ENCODE peak calls at places on chromosomes 1 and 21, in seven cellular contexts. Z is AG04450, P is progenitor cell of endocrine pancreas, Y is IMR-90, K is right lobe of liver, I is AG10803, H is sigmoid colon. X is an unnamed sample.

GRCh38 chr1:79193211-79194079 is 186.9 kb upstream of the ADGRL4 start:
- DNase-seq in Z (no peak), P (no peak), Y (peak), K (no peak), I (peak), H (no peak), X (no peak)

GRCh38 chr1:245332513-245332912 is 177.7 kb downstream of the KIF26B start:
- DNase-seq in Z (no peak), P (no peak), Y (peak), K (no peak), I (no peak), H (no peak), X (no peak)

GRCh38 chr1:202161151-202162048 is 998 bp upstream of the PTPN7 start:
- DNase-seq in Z (no peak), P (no peak), Y (no peak), K (no peak), I (no peak), H (no peak), X (no peak)

GRCh38 chr1:182602945-182603645 is 1.1 kb downstream of the RGS16 start:
- DNase-seq in Z (no peak), P (no peak), Y (no peak), K (no peak), I (peak), H (no peak), X (no peak)

GRCh38 chr21:38475519-38475918 is 22.8 kb downstream of the ERG start:
- DNase-seq in Z (no peak), P (no peak), Y (no peak), K (no peak), I (no peak), H (no peak), X (no peak)

GRCh38 chr21:15063081-15063820 is 1.5 kb downstream of the NRIP1 start:
- DNase-seq in Z (no peak), P (no peak), Y (peak), K (no peak), I (no peak), H (no peak), X (no peak)

GRCh38 chr1:214500349-214501055 is 50.9 kb downstream of the PTPN14 start:
- DNase-seq in Z (no peak), P (no peak), Y (peak), K (no peak), I (peak), H (no peak), X (no peak)

GRCh38 chr1:93845554-93846150 is 33.4 kb downstream of the DNTTIP2 start:
- DNase-seq in Z (peak), P (no peak), Y (peak), K (no peak), I (peak), H (no peak), X (peak)

GRCh38 chr1:150472606-150473200 is 14.5 kb upstream of the TARS2 start:
- DNase-seq in Z (no peak), P (no peak), Y (no peak), K (no peak), I (no peak), H (no peak), X (no peak)

GRCh38 chr1:111989531-111990025 is at the start of gene KCND3:
- DNase-seq in Z (no peak), P (no peak), Y (peak), K (peak), I (peak), H (no peak), X (peak)

GRCh38 chr1:76687324-76688018 is 179.8 kb upstream of the ST6GALNAC5 start:
- DNase-seq in Z (no peak), P (no peak), Y (no peak), K (no peak), I (no peak), H (no peak), X (no peak)

GRCh38 chr1:18297896-18298648 is 182.7 kb upstream of the KLHDC7A start:
- DNase-seq in Z (no peak), P (no peak), Y (no peak), K (no peak), I (no peak), H (no peak), X (no peak)

GRCh38 chr1:31588751-31589515 is 12.6 kb downstream of the TINAGL1 start:
- DNase-seq in Z (no peak), P (no peak), Y (no peak), K (no peak), I (no peak), H (peak), X (no peak)

GRCh38 chr1:45892068-45892785 is 88.8 kb downstream of the MAST2 start:
- DNase-seq in Z (peak), P (no peak), Y (peak), K (no peak), I (peak), H (no peak), X (no peak)

GRCh38 chr1:79197421-79197820 is 190.9 kb upstream of the ADGRL4 start:
- DNase-seq in Z (no peak), P (no peak), Y (peak), K (no peak), I (peak), H (no peak), X (no peak)

GRCh38 chr1:97123717-97124446 is 402.3 kb downstream of the PTBP2 start:
- DNase-seq in Z (no peak), P (no peak), Y (no peak), K (no peak), I (peak), H (no peak), X (no peak)

GRCh38 chr1:3817138-3817740 is 20.9 kb upstream of the LRRC47 start:
- DNase-seq in Z (no peak), P (no peak), Y (no peak), K (no peak), I (no peak), H (peak), X (no peak)

GRCh38 chr1:154773551-154773950 is 96.5 kb downstream of the KCNN3 start:
- DNase-seq in Z (no peak), P (no peak), Y (no peak), K (no peak), I (no peak), H (peak), X (no peak)

GRCh38 chr1:70290248-70290647 is 64.3 kb downstream of the ANKRD13C start:
- DNase-seq in Z (peak), P (no peak), Y (peak), K (no peak), I (no peak), H (no peak), X (no peak)

GRCh38 chr1:41620365-41621169 is 136.1 kb upstream of the EDN2 start:
- DNase-seq in Z (no peak), P (no peak), Y (no peak), K (no peak), I (no peak), H (peak), X (no peak)
- TF ChIP-seq CTCF in Z (no peak), P (no peak), Y (no peak), K (no peak), I (no peak), H (no peak), X (no peak)

DNA sequence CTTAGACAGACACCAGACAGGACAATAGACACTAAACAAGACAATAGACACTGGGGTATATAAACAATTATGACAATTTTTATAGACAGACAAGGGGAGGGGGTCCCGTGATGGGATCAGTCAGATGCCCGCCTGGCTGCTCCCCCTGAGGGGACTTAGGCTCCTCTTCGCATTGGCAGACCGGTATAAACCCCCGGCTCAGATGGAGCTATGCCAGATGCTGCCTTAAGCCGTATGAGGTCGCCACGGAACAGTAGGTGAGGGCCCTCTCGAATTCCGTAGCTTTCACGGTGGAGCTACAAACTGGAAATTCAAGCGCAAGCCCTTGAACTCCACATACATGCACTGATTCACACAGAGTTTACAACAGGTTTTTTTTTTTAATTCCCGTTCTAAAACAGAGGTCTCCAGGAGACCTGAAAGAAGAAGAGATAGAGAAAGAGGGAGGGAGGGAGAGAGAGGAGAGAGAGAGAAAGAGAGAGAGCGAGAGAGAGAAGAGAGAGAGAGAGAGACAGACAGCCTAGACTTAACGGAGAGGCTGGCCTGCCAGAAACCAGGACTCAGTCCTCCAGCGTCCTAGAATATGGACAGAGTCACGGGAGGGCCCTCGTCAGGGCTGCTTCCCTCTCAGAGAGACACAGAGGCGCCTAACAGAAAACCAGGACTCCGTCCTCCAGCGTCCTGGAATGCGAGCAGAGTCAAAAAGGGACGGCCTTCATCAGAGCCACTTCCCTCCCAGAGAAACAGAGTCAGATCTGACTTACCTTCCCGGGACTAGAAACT is 24.4 kb upstream of the TMEM54 start:
- DNase-seq in Z (no peak), P (no peak), Y (no peak), K (no peak), I (no peak), H (no peak), X (peak)
- TF ChIP-seq CTCF in Z (no peak), P (no peak), Y (no peak), K (no peak), I (no peak), H (no peak), X (no peak)

DNA sequence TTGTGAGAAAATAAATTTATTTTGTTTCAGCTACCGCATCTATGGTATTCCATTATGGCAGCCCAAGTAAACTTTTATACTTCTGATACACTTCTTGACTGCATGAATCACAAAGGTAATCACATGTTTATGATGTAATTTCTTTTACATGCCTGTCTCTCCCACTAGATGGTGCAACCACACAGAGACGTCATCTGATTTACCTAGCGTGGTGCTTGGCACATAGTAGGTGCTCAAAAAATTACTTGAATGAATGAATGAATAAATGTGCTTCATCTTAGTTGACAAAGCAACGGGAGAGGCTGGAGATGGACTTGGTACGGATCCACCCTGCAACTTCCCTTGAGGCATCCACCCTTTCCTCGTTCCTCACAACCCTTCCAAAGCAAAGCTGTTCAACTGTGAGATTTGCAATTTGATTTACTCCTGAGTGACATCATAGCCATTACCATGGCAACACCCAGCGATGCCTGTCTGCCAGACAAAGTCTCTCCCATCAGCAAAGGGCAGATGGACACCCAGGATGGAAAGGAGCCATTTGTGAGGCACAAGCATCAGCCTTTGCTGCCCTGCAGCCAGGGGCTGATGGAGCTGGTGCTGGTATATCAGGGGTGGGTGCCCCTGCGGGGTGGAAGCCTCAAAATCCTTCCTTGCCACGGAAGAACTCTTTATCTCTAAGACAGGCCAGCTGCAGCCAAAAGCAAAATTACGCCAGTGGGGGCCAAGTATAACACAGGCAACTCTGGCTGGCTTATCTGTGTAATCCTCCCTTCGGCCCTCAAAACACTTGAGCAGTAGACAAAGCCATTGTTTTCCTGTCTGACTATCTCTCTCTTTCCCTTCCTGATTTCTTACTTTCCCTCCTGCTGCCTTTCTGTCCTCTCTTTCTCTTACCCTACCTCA is 18.9 kb upstream of the VWA5B1 start:
- DNase-seq in Z (no peak), P (no peak), Y (no peak), K (no peak), I (no peak), H (no peak), X (no peak)
- TF ChIP-seq CTCF in Z (no peak), P (no peak), Y (no peak), K (no peak), I (no peak), H (no peak), X (no peak)

DNA sequence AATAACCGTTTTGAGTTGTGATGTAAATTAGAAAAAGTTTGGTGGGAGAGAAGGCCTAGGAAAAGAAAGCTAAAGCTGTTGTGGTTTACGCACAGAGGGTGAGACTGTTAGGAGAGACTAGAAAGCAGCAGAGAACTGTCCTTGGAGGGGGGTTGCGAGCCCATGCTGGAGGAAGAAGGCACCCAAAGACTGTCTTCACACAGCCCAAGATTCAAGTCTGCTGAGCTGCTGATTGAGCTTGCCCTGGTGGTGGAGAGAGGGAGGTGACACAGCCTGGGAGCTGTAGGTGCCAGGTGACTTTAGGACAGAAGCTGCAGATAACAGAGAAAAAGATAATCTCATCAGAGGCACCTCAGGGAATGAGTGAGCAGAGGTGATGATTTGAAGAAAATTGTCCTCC is 18.3 kb upstream of the TLR5 start:
- DNase-seq in Z (no peak), P (no peak), Y (no peak), K (no peak), I (no peak), H (no peak), X (no peak)
- TF ChIP-seq CTCF in Z (no peak), P (peak), Y (no peak), K (no peak), I (no peak), H (no peak), X (no peak)

DNA sequence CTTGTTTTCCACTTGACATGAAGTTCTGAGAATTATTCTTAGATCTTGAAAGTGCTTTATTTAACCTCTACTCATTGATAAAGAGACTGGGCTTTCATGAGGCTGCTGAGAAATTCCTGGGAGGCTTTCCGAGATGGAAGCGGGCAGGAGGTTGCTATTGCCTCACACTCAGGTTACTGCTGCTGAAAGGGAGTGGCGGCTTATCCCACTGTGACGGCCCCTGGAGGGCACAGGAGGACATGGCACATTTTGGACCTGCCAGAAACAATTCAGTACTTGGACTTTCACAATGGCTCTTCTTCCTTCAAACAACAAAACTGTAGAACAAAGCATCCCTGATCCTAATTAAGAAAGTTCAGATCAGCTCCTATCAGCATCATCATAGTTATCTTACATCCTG is 16.2 kb upstream of the MARK1 start:
- DNase-seq in Z (no peak), P (no peak), Y (no peak), K (no peak), I (no peak), H (no peak), X (no peak)
- TF ChIP-seq CTCF in Z (peak), P (peak), Y (no peak), K (no peak), I (no peak), H (no peak), X (no peak)

GRCh38 chr1:26529655-26530539 is at the start of gene RPS6KA1:
- DNase-seq in Z (no peak), P (peak), Y (peak), K (peak), I (peak), H (no peak), X (peak)

GRCh38 chr1:26529405-26529654 is 231 bp upstream of the RPS6KA1 start:
- DNase-seq in Z (no peak), P (no peak), Y (no peak), K (no peak), I (no peak), H (no peak), X (no peak)

GRCh38 chr1:26531651-26532131 is 2.1 kb downstream of the RPS6KA1 start:
- DNase-seq in Z (no peak), P (no peak), Y (no peak), K (peak), I (no peak), H (no peak), X (no peak)

GRCh38 chr1:26530898-26531598 is 1.5 kb downstream of the RPS6KA1 start:
- DNase-seq in Z (no peak), P (no peak), Y (peak), K (no peak), I (peak), H (no peak), X (no peak)

DNA sequence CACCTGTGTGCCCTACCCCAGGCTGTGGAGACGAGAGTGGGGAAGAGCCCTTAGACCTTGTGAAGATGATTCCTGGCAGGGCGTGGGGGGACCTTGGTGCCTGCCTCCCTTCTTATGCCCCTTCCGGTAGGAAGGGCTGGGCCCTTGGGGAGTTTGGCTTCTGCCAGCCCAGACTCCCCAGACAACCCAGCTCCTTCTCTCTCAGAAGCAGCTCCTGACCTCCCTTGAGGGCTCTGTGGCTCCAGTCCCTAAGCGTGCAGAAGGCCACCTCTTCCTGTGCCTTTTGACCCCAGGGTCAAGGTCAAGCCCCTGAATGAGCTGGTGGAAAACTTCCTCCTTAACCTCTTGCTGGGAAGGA is 958 bp downstream of the RPS6KA1 start:
- DNase-seq in Z (no peak), P (no peak), Y (no peak), K (no peak), I (no peak), H (no peak), X (no peak)
- TF ChIP-seq CTCF in Z (no peak), P (no peak), Y (no peak), K (no peak), I (no peak), H (no peak), X (no peak)